ENCODE peak calls at places on chromosomes 12 and 14, in six cellular contexts. Y is WERI-Rb-1, I is kidney epithelial cell, H is transverse colon, B is suprapubic skin, M is Caco-2. K is an unnamed sample.

GRCh38 chr12:109871678-109872314 is 8.5 kb downstream of the GLTP start:
- DNase-seq in Y (no peak), I (no peak), H (peak; percentile 88), B (no peak), M (no peak), K (no peak)

GRCh38 chr12:47223848-47224213 is 144.1 kb upstream of the AMIGO2 start:
- DNase-seq in Y (no peak), I (no peak), H (peak; percentile 64), B (no peak), M (peak; percentile 67), K (no peak)

GRCh38 chr12:7219599-7220243 is 30.2 kb downstream of the PEX5 start:
- DNase-seq in Y (peak; percentile 69), I (peak; percentile 23), H (peak; percentile 75), B (no peak), M (peak; percentile 85), K (peak; percentile 74)

GRCh38 chr12:18567787-18568186 is 170.0 kb downstream of the PLCZ1 start:
- DNase-seq in Y (peak; percentile 21), I (no peak), H (no peak), B (no peak), M (no peak), K (no peak)

GRCh38 chr12:76374395-76375020 is 26.3 kb upstream of the BBS10 start:
- DNase-seq in Y (no peak), I (peak; percentile 60), H (no peak), B (no peak), M (no peak), K (no peak)

GRCh38 chr14:68628605-68629310 is 164.1 kb downstream of the ZFP36L1 start:
- DNase-seq in Y (no peak), I (peak; percentile 41), H (peak; percentile 60), B (no peak), M (peak; percentile 82), K (no peak)

GRCh38 chr12:113235976-113236375 is 14.7 kb downstream of the TPCN1 start:
- DNase-seq in Y (no peak), I (no peak), H (no peak), B (peak; percentile 62), M (no peak), K (peak; percentile 64)

GRCh38 chr12:7832059-7832696 is 40.5 kb downstream of the SLC2A14 start:
- DNase-seq in Y (peak; percentile 60), I (no peak), H (no peak), B (no peak), M (peak; percentile 85), K (no peak)

GRCh38 chr12:93746572-93747168 is 69.5 kb downstream of the CRADD start:
- DNase-seq in Y (no peak), I (no peak), H (no peak), B (no peak), M (no peak), K (no peak)

GRCh38 chr14:53376064-53376463 is 222.9 kb upstream of the DDHD1 start:
- DNase-seq in Y (no peak), I (no peak), H (no peak), B (no peak), M (no peak), K (no peak)

GRCh38 chr12:104213952-104214351 is 1.6 kb upstream of the TXNRD1 start:
- DNase-seq in Y (no peak), I (no peak), H (no peak), B (no peak), M (no peak), K (no peak)

GRCh38 chr14:69038449-69039286 is 59.6 kb upstream of the ACTN1 start:
- DNase-seq in Y (peak; percentile 86), I (peak; percentile 53), H (no peak), B (no peak), M (no peak), K (no peak)

GRCh38 chr12:96403870-96404269 is 3.6 kb upstream of the CDK17 start:
- DNase-seq in Y (no peak), I (no peak), H (no peak), B (no peak), M (no peak), K (no peak)
- H3K4me3 ChIP-seq in Y (no peak overlapping the region), I (no peak overlapping the region), H (no peak overlapping the region), B (no peak overlapping the region), M (no peak overlapping the region), K (no peak overlapping the region)

DNA sequence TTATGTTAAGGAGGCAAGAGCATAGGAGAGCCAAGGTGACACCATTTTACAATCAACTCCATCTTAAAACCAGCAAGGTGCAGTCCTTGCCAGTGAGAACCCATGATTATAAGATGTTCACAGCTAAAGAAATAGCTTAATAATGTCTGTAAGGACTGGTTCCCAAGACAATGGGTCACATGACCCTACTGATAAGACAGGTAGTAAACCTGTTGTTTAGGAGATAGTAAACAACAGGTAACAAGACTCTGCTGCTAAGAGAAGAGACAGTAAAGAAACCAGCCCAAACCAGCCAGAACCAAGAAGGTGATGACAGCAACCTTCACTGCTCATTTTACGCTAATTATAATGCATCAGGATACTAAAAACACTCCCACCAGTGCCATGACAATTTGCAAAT is 23.2 kb upstream of the BCAT1 start:
- DNase-seq in Y (no peak), I (no peak), H (no peak), B (no peak), M (no peak), K (no peak)
- H3K4me3 ChIP-seq in Y (no peak overlapping the region), I (no peak overlapping the region), H (no peak overlapping the region), B (no peak overlapping the region), M (no peak overlapping the region), K (no peak overlapping the region)

GRCh38 chr12:4417471-4417870 is 28.1 kb downstream of the FGF6 start:
- DNase-seq in Y (peak; percentile 63), I (no peak), H (no peak), B (peak; percentile 44), M (no peak), K (no peak)
- H3K4me3 ChIP-seq in Y (no peak overlapping the region), I (no peak overlapping the region), H (no peak overlapping the region), B (no peak overlapping the region), M (no peak overlapping the region), K (no peak overlapping the region)

DNA sequence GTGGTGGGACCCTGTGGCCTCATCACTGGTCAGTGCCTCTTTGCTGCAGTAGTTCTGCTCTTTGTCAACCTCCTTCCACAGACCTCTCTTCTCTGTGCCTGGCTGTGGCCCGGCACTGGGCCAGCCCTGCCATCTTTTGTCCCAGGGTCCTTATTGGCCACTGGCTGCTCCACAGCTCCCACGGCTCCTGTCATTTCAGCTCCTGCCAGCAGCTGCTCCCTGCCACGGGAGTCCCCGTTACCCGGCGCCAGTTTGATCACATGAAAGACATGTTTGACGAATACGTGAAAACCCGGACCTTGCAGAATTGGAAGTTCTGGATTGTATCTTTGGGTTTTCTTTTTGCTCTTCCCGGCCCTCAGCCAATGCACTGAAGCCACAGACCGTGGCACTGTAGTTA is 35.4 kb downstream of the IL31 start:
- DNase-seq in Y (no peak), I (no peak), H (no peak), B (no peak), M (no peak), K (no peak)
- H3K4me3 ChIP-seq in Y (no peak overlapping the region), I (no peak overlapping the region), H (no peak overlapping the region), B (no peak overlapping the region), M (no peak overlapping the region), K (no peak overlapping the region)

DNA sequence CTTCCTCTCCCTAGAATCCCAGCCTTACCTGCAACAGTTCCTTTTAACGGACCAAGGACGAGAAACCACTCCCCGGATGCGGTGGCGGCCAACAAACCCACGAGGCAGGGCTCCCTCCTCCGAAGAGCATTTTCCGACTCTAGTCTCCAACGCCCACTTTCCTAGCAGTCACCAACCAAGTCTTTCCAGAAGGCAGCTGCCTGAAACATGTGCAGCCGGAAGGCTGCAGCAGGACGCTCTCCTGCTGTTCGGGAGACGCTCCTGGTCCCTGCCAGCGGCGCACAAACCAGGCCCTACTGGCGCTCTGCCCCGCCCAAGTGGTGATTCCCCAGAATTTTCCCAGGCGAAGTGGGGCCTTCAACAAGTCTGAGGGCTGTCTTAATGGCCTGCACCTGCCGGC is 21.1 kb upstream of the ADAM20 start:
- DNase-seq in Y (no peak), I (no peak), H (no peak), B (no peak), M (no peak), K (no peak)
- H3K4me3 ChIP-seq in Y (no peak overlapping the region), I (no peak overlapping the region), H (no peak overlapping the region), B (peak overlapping the region; percentile 33), M (no peak overlapping the region), K (no peak overlapping the region)

GRCh38 chr14:51776102-51776894 is 84.1 kb upstream of the GNG2 start:
- DNase-seq in Y (peak; percentile 78), I (peak; percentile 14), H (peak; percentile 37), B (no peak), M (peak; percentile 63), K (no peak)
- H3K4me3 ChIP-seq in Y (no peak overlapping the region), I (no peak overlapping the region), H (no peak overlapping the region), B (no peak overlapping the region), M (no peak overlapping the region), K (no peak overlapping the region)

GRCh38 chr12:15996254-15996653 is 85.1 kb downstream of the DERA start:
- DNase-seq in Y (peak; percentile 19), I (no peak), H (peak; percentile 38), B (no peak), M (peak; percentile 58), K (no peak)

GRCh38 chr12:15995801-15996200 is 84.7 kb downstream of the DERA start:
- DNase-seq in Y (no peak), I (no peak), H (no peak), B (no peak), M (no peak), K (no peak)

GRCh38 chr12:16003460-16003859 is 92.3 kb downstream of the DERA start:
- DNase-seq in Y (no peak), I (no peak), H (no peak), B (no peak), M (no peak), K (no peak)

GRCh38 chr12:15996948-15997347 is 85.8 kb downstream of the DERA start:
- DNase-seq in Y (no peak), I (no peak), H (no peak), B (no peak), M (no peak), K (no peak)

GRCh38 chr12:15997910-15998309 is 86.8 kb downstream of the DERA start:
- DNase-seq in Y (no peak), I (no peak), H (no peak), B (no peak), M (no peak), K (no peak)
- H3K4me3 ChIP-seq in Y (no peak overlapping the region), I (no peak overlapping the region), H (no peak overlapping the region), B (no peak overlapping the region), M (no peak overlapping the region), K (no peak overlapping the region)